ENCODE peak calls at places on chromosomes 6 and 20, in six cellular contexts. Z, F, J, M, G and U are unnamed samples. For H3K27me3, the result is how much of the 10 kb centered on the place peaks cover.

GRCh38 chr6:39243809-39244208 is 14.5 kb upstream of the KCNK5 start:
- ATAC-seq in Z (no peak), J (no peak), G (no peak), F (no peak), M (no peak), U (peak)

GRCh38 chr6:34867484-34867883 is 20.4 kb downstream of the TAF11 start:
- ATAC-seq in Z (no peak), J (peak), G (no peak), F (peak), M (no peak), U (no peak)

GRCh38 chr6:150877928-150878327 is 12.4 kb downstream of the MTHFD1L start:
- ATAC-seq in J (no peak), F (peak), Z (no peak), M (no peak), G (no peak), U (no peak)

GRCh38 chr20:13800728-13801134 is 15.9 kb downstream of the NDUFAF5 start:
- ATAC-seq in Z (no peak), G (peak), J (peak), F (peak), M (no peak), U (peak)

GRCh38 chr20:22412977-22413868 is 171.1 kb downstream of the FOXA2 start:
- ATAC-seq in J (no peak), F (no peak), M (peak), Z (no peak), G (no peak), U (peak)

GRCh38 chr6:24257282-24257681 is 100.6 kb downstream of the DCDC2 start:
- ATAC-seq in G (no peak), M (no peak), J (peak), Z (no peak), F (peak), U (no peak)

GRCh38 chr6:37535701-37536461 is 36.2 kb upstream of the CCDC167 start:
- ATAC-seq in J (no peak), F (no peak), M (peak), G (no peak), Z (peak), U (no peak)

GRCh38 chr6:126180585-126180984 is 159.3 kb upstream of the CENPW start:
- ATAC-seq in G (no peak), Z (peak), F (no peak), M (peak), J (peak), U (no peak)

GRCh38 chr6:44177691-44178423 is 19.2 kb downstream of the CAPN11 start:
- ATAC-seq in F (peak), Z (no peak), G (peak), M (no peak), J (no peak), U (peak)

GRCh38 chr20:36175475-36175995 is 21.0 kb downstream of the EPB41L1 start:
- ATAC-seq in Z (peak), F (no peak), J (no peak), G (no peak), M (peak), U (no peak)

GRCh38 chr20:63911171-63911570 is 16.2 kb downstream of the DNAJC5 start:
- ATAC-seq in J (peak), M (no peak), F (no peak), G (no peak), Z (no peak), U (no peak)

GRCh38 chr20:36926653-36927200 is 24.8 kb downstream of the SAMHD1 start:
- ATAC-seq in G (no peak), F (no peak), M (no peak), Z (no peak), J (no peak), U (no peak)

GRCh38 chr6:111524735-111525134 is 41.7 kb upstream of the REV3L start:
- ATAC-seq in M (no peak), Z (peak), F (no peak), J (no peak), G (no peak), U (no peak)

GRCh38 chr6:123467437-123467836 is 169.3 kb downstream of the TRDN start:
- ATAC-seq in Z (no peak), G (no peak), J (no peak), F (no peak), M (no peak), U (no peak)

GRCh38 chr6:160261991-160262718 is 3.5 kb upstream of the SLC22A2 start:
- ATAC-seq in Z (peak), F (peak), G (no peak), J (peak), M (peak), U (no peak)

GRCh38 chr20:40941023-40941655 is 87.5 kb upstream of the TOP1 start:
- ATAC-seq in G (no peak), J (no peak), F (no peak), Z (peak), M (no peak), U (no peak)

GRCh38 chr20:36462440-36463211 is 78.7 kb upstream of the MYL9 start:
- ATAC-seq in F (peak), Z (peak), G (no peak), M (no peak), J (no peak), U (no peak)

GRCh38 chr6:118746100-118746874 is 94.9 kb upstream of the CEP85L start:
- ATAC-seq in J (no peak), G (no peak), F (no peak), M (peak), Z (no peak), U (peak)

GRCh38 chr6:32844839-32845372 is 1.1 kb upstream of the PSMB8 start:
- ATAC-seq in F (no peak), M (no peak), Z (no peak), J (no peak), G (no peak), U (no peak)

GRCh38 chr20:53657289-53657678 is 63.6 kb upstream of the ZNF217 start:
- ATAC-seq in G (no peak), Z (peak), M (no peak), J (no peak), F (no peak), U (no peak)

GRCh38 chr20:31953749-31954148 is 1.9 kb upstream of the PDRG1 start:
- ATAC-seq in Z (no peak), F (no peak), M (no peak), J (no peak), G (no peak), U (no peak)

GRCh38 chr20:31951530-31952453 is at the start of gene PDRG1:
- ATAC-seq in F (peak), J (peak), M (peak), G (peak), Z (peak), U (peak)

GRCh38 chr20:31954500-31954899 is 2.7 kb upstream of the PDRG1 start:
- ATAC-seq in F (no peak), M (no peak), J (no peak), Z (no peak), G (no peak), U (no peak)

GRCh38 chr20:31951203-31951529 is 680 bp downstream of the PDRG1 start:
- ATAC-seq in F (peak), G (no peak), M (no peak), Z (peak), J (no peak), U (no peak)

GRCh38 chr20:31956556-31957220 is 4.8 kb upstream of the PDRG1 start:
- ATAC-seq in G (no peak), J (no peak), M (no peak), Z (no peak), F (no peak), U (no peak)
- H3K27me3 ChIP-seq in G (under half), J (under half), M (under half), Z (under half), F (under half), U (under half)

GRCh38 chr6:146770965-146771735 is 172.4 kb downstream of the ADGB start:
- ATAC-seq in Z (peak), F (no peak), M (peak), J (no peak), G (peak), U (peak)
- TF ChIP-seq POLR2A in Z (no peak), F (no peak), M (no peak), J (no peak), G (no peak), U (no peak)

GRCh38 chr6:109472132-109472995 is 10.7 kb downstream of the ZBTB24 start:
- ATAC-seq in G (no peak), M (no peak), F (no peak), Z (peak), J (no peak), U (no peak)

GRCh38 chr6:109471105-109471810 is 11.8 kb downstream of the ZBTB24 start:
- ATAC-seq in J (no peak), M (no peak), Z (no peak), F (no peak), G (no peak), U (no peak)

GRCh38 chr6:109467696-109468095 is 12.1 kb upstream of the MICAL1 start:
- ATAC-seq in F (no peak), M (no peak), G (no peak), Z (no peak), J (no peak), U (no peak)

GRCh38 chr6:109466212-109466923 is 10.8 kb upstream of the MICAL1 start:
- ATAC-seq in G (peak), M (no peak), F (no peak), Z (no peak), J (no peak), U (no peak)

GRCh38 chr6:109469591-109470189 is 13.3 kb downstream of the ZBTB24 start:
- ATAC-seq in M (no peak), J (no peak), G (no peak), Z (no peak), F (no peak), U (no peak)
- TF ChIP-seq POLR2AphosphoS5 in M (no peak), J (no peak), G (no peak), Z (no peak), F (no peak), U (no peak)

GRCh38 chr20:62787866-62788265 is 8.4 kb upstream of the MRGBP start:
- ATAC-seq in F (no peak), J (no peak), M (no peak), Z (no peak), G (no peak), U (no peak)
- H3K27me3 ChIP-seq in F (under half), J (under half), M (under half), Z (under half), G (under half), U (under half)